ENCODE peak calls at places on chromosome 1, in nine cellular contexts. P, U, C, V, H, R, B, K and N are unnamed samples.

GRCh38 chr1:70504821-70505193 is 93.7 kb downstream of the CTH start:
- DNase-seq in P (no peak), U (no peak), C (peak), V (no peak), H (peak), R (no peak), B (no peak), K (no peak), N (no peak)

GRCh38 chr1:215594640-215595039 is 27.5 kb downstream of the KCTD3 start:
- DNase-seq in P (no peak), U (no peak), C (no peak), V (no peak), H (no peak), R (no peak), B (no peak), K (no peak), N (no peak)

GRCh38 chr1:186680031-186681012 is at the start of gene PTGS2:
- DNase-seq in P (peak), U (peak), C (peak), V (peak), H (peak), R (peak), B (peak), K (peak), N (peak)

GRCh38 chr1:10691740-10692125 is 104.7 kb downstream of the CASZ1 start:
- DNase-seq in P (no peak), U (no peak), C (no peak), V (no peak), H (peak), R (no peak), B (no peak), K (no peak), N (no peak)

GRCh38 chr1:225412301-225412700 is 15.5 kb downstream of the LBR start:
- DNase-seq in P (no peak), U (no peak), C (no peak), V (no peak), H (no peak), R (no peak), B (no peak), K (no peak), N (no peak)

GRCh38 chr1:230797376-230798186 is 50.4 kb downstream of the CAPN9 start:
- DNase-seq in P (no peak), U (peak), C (peak), V (peak), H (peak), R (peak), B (peak), K (peak), N (peak)

GRCh38 chr1:156845055-156845952 is 13.6 kb downstream of the INSRR start:
- DNase-seq in P (no peak), U (no peak), C (no peak), V (no peak), H (no peak), R (no peak), B (no peak), K (no peak), N (no peak)

GRCh38 chr1:203915811-203916210 is 54.4 kb downstream of the SNRPE start:
- DNase-seq in P (no peak), U (no peak), C (no peak), V (no peak), H (no peak), R (no peak), B (no peak), K (no peak), N (no peak)

GRCh38 chr1:35454616-35455015 is 102.6 kb downstream of the KIAA0319L start:
- DNase-seq in P (no peak), U (no peak), C (no peak), V (no peak), H (no peak), R (no peak), B (no peak), K (no peak), N (no peak)

GRCh38 chr1:201530741-201531521 is 8.0 kb upstream of the NAV1 start:
- DNase-seq in P (peak), U (peak), C (peak), V (peak), H (peak), R (peak), B (peak), K (peak), N (peak)

GRCh38 chr1:200954434-200954833 is 59.7 kb downstream of the INAVA start:
- DNase-seq in P (no peak), U (no peak), C (no peak), V (no peak), H (no peak), R (no peak), B (no peak), K (no peak), N (no peak)

GRCh38 chr1:203650012-203650836 is 23.6 kb downstream of the ATP2B4 start:
- DNase-seq in P (no peak), U (peak), C (peak), V (no peak), H (peak), R (peak), B (peak), K (no peak), N (peak)

GRCh38 chr1:243421784-243422183 is 165.9 kb downstream of the SDCCAG8 start:
- DNase-seq in P (no peak), U (no peak), C (peak), V (no peak), H (peak), R (no peak), B (peak), K (no peak), N (no peak)

GRCh38 chr1:3452866-3453175 is 1.6 kb upstream of the ARHGEF16 start:
- DNase-seq in P (no peak), U (no peak), C (no peak), V (no peak), H (no peak), R (no peak), B (no peak), K (no peak), N (no peak)

GRCh38 chr1:240285541-240285940 is 193.9 kb downstream of the FMN2 start:
- DNase-seq in P (no peak), U (no peak), C (no peak), V (no peak), H (no peak), R (no peak), B (no peak), K (no peak), N (no peak)

GRCh38 chr1:200771625-200772555 is 33.2 kb downstream of the CAMSAP2 start:
- DNase-seq in P (no peak), U (no peak), C (no peak), V (no peak), H (no peak), R (no peak), B (no peak), K (peak), N (no peak)

GRCh38 chr1:8661185-8662110 is 156.0 kb downstream of the RERE start:
- DNase-seq in P (no peak), U (peak), C (peak), V (no peak), H (no peak), R (no peak), B (no peak), K (no peak), N (no peak)

GRCh38 chr1:44038876-44039657 is 7.8 kb upstream of the SLC6A9 start:
- DNase-seq in P (peak), U (no peak), C (no peak), V (no peak), H (no peak), R (no peak), B (no peak), K (no peak), N (no peak)

GRCh38 chr1:202964755-202965440 is 2.2 kb downstream of the CYB5R1 start:
- DNase-seq in P (no peak), U (no peak), C (no peak), V (no peak), H (no peak), R (no peak), B (no peak), K (no peak), N (peak)

GRCh38 chr1:92411511-92411910 is 75.2 kb downstream of the GFI1 start:
- DNase-seq in P (no peak), U (no peak), C (no peak), V (no peak), H (peak), R (no peak), B (no peak), K (no peak), N (no peak)

GRCh38 chr1:221858758-221859157 is 116.9 kb upstream of the DUSP10 start:
- DNase-seq in P (no peak), U (no peak), C (no peak), V (no peak), H (no peak), R (no peak), B (no peak), K (no peak), N (no peak)

GRCh38 chr1:58390051-58390450 is 156.5 kb downstream of the OMA1 start:
- DNase-seq in P (no peak), U (no peak), C (no peak), V (no peak), H (no peak), R (no peak), B (no peak), K (no peak), N (no peak)

GRCh38 chr1:155038602-155039307 is 5.1 kb downstream of the DCST1 start:
- DNase-seq in P (no peak), U (no peak), C (no peak), V (no peak), H (peak), R (no peak), B (peak), K (no peak), N (no peak)

GRCh38 chr1:107467811-107468210 is 327.0 kb downstream of the NTNG1 start:
- DNase-seq in P (no peak), U (no peak), C (no peak), V (no peak), H (no peak), R (no peak), B (no peak), K (no peak), N (no peak)

GRCh38 chr1:157868664-157869063 is 27.1 kb upstream of the CD5L start:
- DNase-seq in P (no peak), U (no peak), C (no peak), V (no peak), H (no peak), R (no peak), B (no peak), K (no peak), N (no peak)

GRCh38 chr1:27491748-27492700 is 2.1 kb upstream of the WASF2 start:
- DNase-seq in P (peak), U (no peak), C (peak), V (no peak), H (peak), R (peak), B (peak), K (no peak), N (peak)

GRCh38 chr1:192010406-192010805 is 147.9 kb upstream of the RGS18 start:
- DNase-seq in P (no peak), U (no peak), C (no peak), V (no peak), H (no peak), R (no peak), B (no peak), K (no peak), N (no peak)

GRCh38 chr1:234864116-234864515 is 254.1 kb upstream of the IRF2BP2 start:
- DNase-seq in P (no peak), U (no peak), C (no peak), V (no peak), H (no peak), R (no peak), B (no peak), K (no peak), N (no peak)

GRCh38 chr1:159009287-159009686 is 420 bp upstream of the IFI16 start:
- DNase-seq in P (no peak), U (no peak), C (no peak), V (no peak), H (no peak), R (no peak), B (no peak), K (no peak), N (no peak)

GRCh38 chr1:159005676-159006075 is 4.0 kb upstream of the IFI16 start:
- DNase-seq in P (no peak), U (no peak), C (no peak), V (no peak), H (no peak), R (no peak), B (no peak), K (no peak), N (peak)

GRCh38 chr1:159008744-159009188 is 941 bp upstream of the IFI16 start:
- DNase-seq in P (no peak), U (no peak), C (no peak), V (no peak), H (peak), R (no peak), B (no peak), K (no peak), N (no peak)

GRCh38 chr1:159009704-159010361 is at the start of gene IFI16:
- DNase-seq in P (peak), U (no peak), C (peak), V (no peak), H (peak), R (no peak), B (peak), K (no peak), N (peak)

GRCh38 chr1:159007734-159008133 is 2.0 kb upstream of the IFI16 start:
- DNase-seq in P (no peak), U (no peak), C (no peak), V (no peak), H (no peak), R (no peak), B (no peak), K (no peak), N (no peak)
- H3K27ac ChIP-seq in P (no peak), U (no peak), C (no peak), V (peak), H (no peak), R (no peak), B (no peak), K (no peak), N (peak)

GRCh38 chr1:102586022-102586421 is 522.3 kb downstream of the COL11A1 start:
- DNase-seq in P (no peak), U (no peak), C (no peak), V (no peak), H (no peak), R (no peak), B (no peak), K (no peak), N (no peak)

GRCh38 chr1:102578806-102579205 is 529.5 kb downstream of the COL11A1 start:
- DNase-seq in P (no peak), U (no peak), C (no peak), V (no peak), H (no peak), R (no peak), B (no peak), K (no peak), N (no peak)

GRCh38 chr1:102580806-102581205 is 527.5 kb downstream of the COL11A1 start:
- DNase-seq in P (no peak), U (no peak), C (no peak), V (no peak), H (no peak), R (no peak), B (no peak), K (no peak), N (no peak)
- TF ChIP-seq POLR2A in P (no peak), U (no peak), C (no peak), V (no peak), H (no peak), R (no peak), B (no peak), K (no peak), N (no peak)

GRCh38 chr1:153375511-153375910 is at the start of gene S100A12:
- DNase-seq in P (peak), U (no peak), C (no peak), V (no peak), H (no peak), R (no peak), B (no peak), K (no peak), N (no peak)
- H3K27ac ChIP-seq in P (no peak), U (no peak), C (no peak), V (no peak), H (no peak), R (no peak), B (no peak), K (no peak), N (no peak)

GRCh38 chr1:28744184-28744583 is 7.4 kb downstream of the YTHDF2 start:
- DNase-seq in P (no peak), U (no peak), C (no peak), V (no peak), H (no peak), R (no peak), B (no peak), K (no peak), N (no peak)
- TF ChIP-seq POLR2A in P (no peak), U (no peak), C (no peak), V (no peak), H (no peak), R (no peak), B (no peak), K (no peak), N (no peak)

DNA sequence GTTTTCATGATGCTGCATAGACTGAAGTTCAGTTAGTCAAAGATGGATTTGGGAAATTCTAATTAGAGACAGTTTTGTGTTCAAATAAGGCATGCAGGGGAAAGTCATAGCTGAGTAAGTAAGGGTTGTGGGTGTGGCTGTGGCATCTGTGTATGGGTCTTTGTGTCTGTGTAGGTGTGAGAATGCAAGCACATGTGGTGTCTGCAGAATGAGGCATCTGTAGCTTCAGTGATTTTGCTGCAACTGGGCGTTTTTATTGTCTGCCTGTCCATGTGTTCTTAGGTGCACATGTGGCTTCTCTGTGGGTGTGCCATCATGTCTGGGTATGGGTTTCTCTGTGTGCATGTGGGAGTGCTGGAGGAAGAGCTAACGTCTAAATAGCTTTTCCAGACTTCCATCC is 107.4 kb downstream of the NTMT2 start:
- DNase-seq in P (no peak), U (no peak), C (no peak), V (no peak), H (no peak), R (no peak), B (no peak), K (no peak), N (no peak)
- H3K27ac ChIP-seq in P (no peak), U (no peak), C (no peak), V (no peak), H (no peak), R (no peak), B (no peak), K (no peak), N (no peak)

DNA sequence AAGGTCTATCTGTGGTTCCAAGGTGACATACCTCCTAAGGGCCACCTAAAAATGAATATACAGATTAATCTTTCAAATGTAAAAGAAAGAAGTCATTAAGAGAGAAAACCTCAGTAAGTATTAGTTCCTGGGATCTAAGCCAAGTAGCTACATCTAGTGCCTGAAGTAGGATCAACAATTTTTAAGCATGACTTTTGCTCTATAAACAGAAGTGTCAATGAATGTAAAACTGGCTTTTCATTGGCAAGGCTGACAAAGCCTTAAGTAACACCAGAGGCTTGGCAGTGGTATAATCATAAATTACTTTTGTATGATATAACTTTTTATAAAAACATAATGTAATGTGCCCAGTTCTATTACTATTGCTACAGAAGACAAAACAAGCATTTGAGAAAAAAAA is 12.2 kb upstream of the ACADM start:
- DNase-seq in P (no peak), U (no peak), C (no peak), V (no peak), H (no peak), R (no peak), B (no peak), K (no peak), N (no peak)
- TF ChIP-seq POLR2A in P (no peak), U (no peak), C (no peak), V (no peak), H (no peak), R (no peak), B (no peak), K (no peak), N (no peak)

DNA sequence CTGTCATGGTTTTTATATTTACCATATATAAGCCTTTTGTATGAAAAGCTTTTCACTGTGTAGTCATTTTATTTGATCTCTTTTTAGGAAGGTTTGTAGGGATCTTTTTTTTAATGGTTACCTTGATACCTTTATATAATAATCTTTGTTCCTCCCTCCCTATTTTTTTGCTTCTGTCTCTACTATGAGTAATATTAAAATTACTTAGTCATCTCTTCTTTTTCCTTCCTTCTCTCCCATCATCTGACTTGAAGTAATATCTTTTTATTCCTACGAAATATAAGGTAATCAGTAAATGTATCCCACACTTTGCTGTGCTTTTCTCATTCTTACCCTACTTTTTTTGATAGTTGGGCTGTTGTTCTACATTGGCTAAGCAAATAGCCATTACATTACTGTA is 161.4 kb downstream of the MAGI3 start:
- DNase-seq in P (no peak), U (no peak), C (no peak), V (no peak), H (no peak), R (no peak), B (no peak), K (no peak), N (no peak)
- H3K27ac ChIP-seq in P (no peak), U (no peak), C (no peak), V (no peak), H (no peak), R (no peak), B (no peak), K (no peak), N (no peak)

DNA sequence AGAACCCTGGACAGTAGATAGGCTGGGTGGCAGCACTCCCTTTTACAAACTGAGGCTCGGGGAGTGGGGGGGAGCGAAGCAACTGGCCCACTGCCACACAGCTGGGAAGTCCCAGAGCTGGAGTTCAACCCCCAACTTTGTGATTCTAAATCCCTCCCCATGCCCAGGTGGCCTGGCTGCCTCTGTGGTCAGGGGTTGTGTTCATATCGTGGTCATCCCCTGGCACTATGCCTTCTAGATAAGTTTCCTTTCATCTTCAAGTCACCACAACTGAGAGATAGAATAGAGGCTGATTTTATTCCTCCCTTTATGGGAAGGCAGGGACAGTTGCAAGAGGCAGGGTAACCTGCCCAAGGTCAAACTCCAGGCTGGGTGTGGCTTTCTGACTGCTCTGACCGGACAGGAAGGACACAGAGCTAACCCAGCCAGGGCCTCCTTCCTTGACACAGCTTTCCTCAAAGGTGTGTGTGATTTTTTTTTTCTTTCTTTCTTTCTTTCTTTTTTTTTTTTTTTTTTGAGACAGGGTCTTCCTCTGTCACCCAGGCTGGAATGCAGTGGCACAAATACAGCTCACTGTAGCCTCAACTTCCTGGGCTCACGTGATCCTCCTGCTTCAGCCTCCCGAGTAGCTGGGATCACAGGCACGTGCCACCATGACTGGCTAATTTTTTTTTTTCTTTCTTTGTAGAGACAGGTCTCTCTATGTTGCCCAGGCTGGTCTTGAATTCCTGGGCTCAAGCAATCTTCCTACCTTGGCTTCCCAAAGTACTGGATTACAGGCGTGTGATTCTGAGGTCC is 18.4 kb upstream of the TNFRSF1B start:
- DNase-seq in P (no peak), U (no peak), C (no peak), V (no peak), H (peak), R (no peak), B (no peak), K (peak), N (no peak)
- TF ChIP-seq POLR2A in P (no peak), U (no peak), C (no peak), V (no peak), H (peak), R (no peak), B (no peak), K (no peak), N (no peak)